ENCODE peak calls at places on chromosomes 12 and 14, in eight cellular contexts. S is A549, J is K562, X is HCT116, R is GM12878, M is IMR-90, O is HepG2, E is SK-N-SH. P is an unnamed sample.

GRCh38 chr14:61337893-61338292 is 16.5 kb downstream of the PRKCH start:
- DNase-seq in S (no peak), J (no peak), X (no peak), R (no peak), M (no peak), O (no peak), E (no peak), P (no peak)

GRCh38 chr12:50151047-50151687 is 16.0 kb downstream of the CERS5 start:
- DNase-seq in S (no peak), J (no peak), X (no peak), R (no peak), M (peak), O (no peak), E (no peak), P (no peak)

GRCh38 chr12:89216141-89216952 is 136.0 kb downstream of the DUSP6 start:
- DNase-seq in S (no peak), J (no peak), X (no peak), R (no peak), M (no peak), O (no peak), E (no peak), P (no peak)

GRCh38 chr14:67411820-67412421 is at the start of gene PLEK2:
- DNase-seq in S (peak), J (no peak), X (peak), R (no peak), M (no peak), O (no peak), E (peak), P (peak)

GRCh38 chr14:104263671-104264358 is 125.4 kb downstream of the KIF26A start:
- DNase-seq in S (no peak), J (no peak), X (no peak), R (no peak), M (no peak), O (no peak), E (no peak), P (no peak)

GRCh38 chr12:127941332-127941731 is 325.6 kb upstream of the TMEM132C start:
- DNase-seq in S (no peak), J (no peak), X (no peak), R (no peak), M (no peak), O (no peak), E (no peak), P (no peak)

GRCh38 chr14:38286481-38286880 is 30.6 kb upstream of the CLEC14A start:
- DNase-seq in S (no peak), J (no peak), X (no peak), R (no peak), M (no peak), O (no peak), E (no peak), P (no peak)

GRCh38 chr12:124767075-124767821 is 96.4 kb downstream of the SCARB1 start:
- DNase-seq in S (peak), J (peak), X (no peak), R (peak), M (peak), O (peak), E (peak), P (no peak)

GRCh38 chr14:50944647-50945413 is 547 bp upstream of the PYGL start:
- DNase-seq in S (peak), J (peak), X (peak), R (no peak), M (peak), O (peak), E (no peak), P (no peak)

DNA sequence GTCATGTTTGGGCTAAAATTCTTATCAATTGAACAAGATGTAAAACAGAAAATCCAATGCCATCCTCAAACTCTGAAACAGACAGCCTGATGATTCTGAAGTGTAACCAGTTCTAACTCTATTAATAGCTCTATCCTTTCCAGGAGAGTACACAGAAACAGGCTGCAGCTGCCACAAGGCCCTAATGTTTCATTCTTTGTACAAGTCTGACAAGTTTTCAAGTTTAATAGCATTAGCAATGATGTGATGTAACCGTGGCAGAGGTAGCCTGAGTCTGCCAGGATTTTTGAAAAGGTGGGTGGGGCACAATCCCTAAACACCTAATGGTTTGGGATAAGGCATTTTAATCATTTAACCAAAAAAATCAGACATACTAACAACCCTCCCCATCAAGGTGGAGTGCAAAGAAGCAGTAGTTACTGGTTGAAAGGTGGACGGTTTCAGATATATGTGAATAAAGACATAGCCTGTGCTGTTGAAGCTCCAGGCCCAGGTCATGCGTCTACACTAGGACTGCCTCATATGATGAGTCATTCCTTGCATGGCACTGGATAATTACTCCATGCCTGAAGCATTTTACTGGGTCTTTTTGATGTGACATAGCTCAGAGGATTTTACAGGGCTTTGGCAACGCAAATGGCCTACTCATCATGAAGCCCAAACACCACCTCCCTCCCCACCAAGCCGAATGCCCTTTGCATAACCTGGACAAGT is 145.1 kb upstream of the GRIP1 start:
- DNase-seq in S (peak), J (no peak), X (no peak), R (no peak), M (no peak), O (no peak), E (no peak), P (no peak)
- TF ChIP-seq RAD21 in S (no peak), J (no peak), X (no peak), R (no peak), M (no peak), O (no peak), E (no peak), P (no peak)

GRCh38 chr12:67034110-67034879 is 234.9 kb upstream of the CAND1 start:
- DNase-seq in S (no peak), J (no peak), X (no peak), R (no peak), M (peak), O (no peak), E (no peak), P (no peak)
- TF ChIP-seq RAD21 in S (no peak), J (no peak), X (no peak), R (no peak), M (no peak), O (no peak), E (no peak), P (no peak)

GRCh38 chr12:91778091-91778819 is 367.4 kb downstream of the BTG1 start:
- DNase-seq in S (no peak), J (no peak), X (peak), R (peak), M (peak), O (no peak), E (no peak), P (no peak)
- TF ChIP-seq RAD21 in S (no peak), J (no peak), X (no peak), R (no peak), M (no peak), O (no peak), E (no peak), P (no peak)

GRCh38 chr14:41922014-41922413 is 315.3 kb downstream of the LRFN5 start:
- DNase-seq in S (no peak), J (no peak), X (no peak), R (no peak), M (no peak), O (no peak), E (no peak), P (no peak)

DNA sequence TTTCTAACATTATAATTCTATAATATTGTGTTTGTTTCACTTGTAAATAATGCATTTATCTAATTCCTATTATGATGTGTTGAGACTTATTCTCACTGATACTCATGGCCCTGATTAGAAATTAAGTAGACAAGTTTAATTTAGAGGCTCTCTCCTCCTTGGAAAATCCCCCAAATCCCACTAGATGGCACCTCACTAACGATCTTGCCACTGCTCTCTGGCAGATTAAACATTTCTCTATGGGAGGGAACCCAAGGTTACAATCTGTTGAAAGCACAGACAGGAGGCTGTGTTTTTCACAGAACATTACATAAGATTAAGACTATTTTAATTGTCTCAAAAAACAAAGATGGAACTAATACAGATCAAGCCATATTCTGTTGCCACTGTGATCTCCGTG is 318.7 kb downstream of the LRFN5 start:
- DNase-seq in S (no peak), J (no peak), X (peak), R (no peak), M (peak), O (peak), E (no peak), P (no peak)
- TF ChIP-seq RAD21 in S (peak), J (no peak), X (peak), R (peak), M (peak), O (no peak), E (no peak), P (peak)

GRCh38 chr12:19095331-19095730 is 34.2 kb upstream of the PLEKHA5 start:
- DNase-seq in S (no peak), J (no peak), X (no peak), R (no peak), M (no peak), O (no peak), E (no peak), P (no peak)

GRCh38 chr12:19093218-19093617 is 36.3 kb upstream of the PLEKHA5 start:
- DNase-seq in S (no peak), J (no peak), X (no peak), R (no peak), M (peak), O (no peak), E (no peak), P (no peak)

DNA sequence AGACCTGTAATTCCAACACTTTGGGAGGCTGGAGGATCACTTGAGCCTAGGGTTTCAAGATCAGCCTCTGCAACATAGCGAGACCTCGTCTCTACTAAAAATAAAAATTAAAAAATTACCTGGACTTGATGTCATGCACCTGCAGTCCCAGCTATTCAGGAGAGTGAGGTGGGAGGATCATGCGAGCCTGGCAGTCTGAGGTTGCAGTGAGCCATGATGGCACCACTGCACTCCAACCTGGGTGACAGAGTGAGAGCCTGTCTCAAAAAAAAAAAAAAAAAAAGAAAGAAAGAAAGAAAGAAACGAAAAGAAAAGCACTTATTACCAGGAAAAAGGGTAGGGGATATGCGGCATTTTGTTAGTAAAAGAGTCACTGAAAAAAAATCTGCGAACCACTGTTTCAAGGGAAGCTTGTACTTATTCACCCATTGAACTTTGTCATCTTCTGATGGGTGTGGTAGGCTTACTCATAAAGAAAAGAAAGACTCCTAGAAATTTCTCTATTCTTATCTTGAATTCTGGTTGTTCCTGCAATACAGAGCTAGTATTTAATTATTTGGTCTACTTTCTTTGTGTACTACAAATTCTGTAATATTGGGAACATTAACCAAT is 33.6 kb upstream of the PLEKHA5 start:
- DNase-seq in S (no peak), J (no peak), X (no peak), R (no peak), M (peak), O (no peak), E (no peak), P (no peak)
- TF ChIP-seq RAD21 in S (no peak), J (no peak), X (no peak), R (no peak), M (no peak), O (no peak), E (no peak), P (no peak)

GRCh38 chr12:13210543-13211190 is 14.1 kb downstream of the EMP1 start:
- DNase-seq in S (no peak), J (no peak), X (no peak), R (no peak), M (no peak), O (no peak), E (no peak), P (no peak)

GRCh38 chr12:13208533-13209278 is 12.2 kb downstream of the EMP1 start:
- DNase-seq in S (peak), J (no peak), X (no peak), R (no peak), M (peak), O (no peak), E (peak), P (no peak)

GRCh38 chr12:13209279-13210021 is 12.9 kb downstream of the EMP1 start:
- DNase-seq in S (no peak), J (no peak), X (no peak), R (no peak), M (no peak), O (no peak), E (no peak), P (no peak)

GRCh38 chr12:13211191-13211858 is 14.8 kb downstream of the EMP1 start:
- DNase-seq in S (no peak), J (no peak), X (no peak), R (no peak), M (peak), O (no peak), E (no peak), P (no peak)

DNA sequence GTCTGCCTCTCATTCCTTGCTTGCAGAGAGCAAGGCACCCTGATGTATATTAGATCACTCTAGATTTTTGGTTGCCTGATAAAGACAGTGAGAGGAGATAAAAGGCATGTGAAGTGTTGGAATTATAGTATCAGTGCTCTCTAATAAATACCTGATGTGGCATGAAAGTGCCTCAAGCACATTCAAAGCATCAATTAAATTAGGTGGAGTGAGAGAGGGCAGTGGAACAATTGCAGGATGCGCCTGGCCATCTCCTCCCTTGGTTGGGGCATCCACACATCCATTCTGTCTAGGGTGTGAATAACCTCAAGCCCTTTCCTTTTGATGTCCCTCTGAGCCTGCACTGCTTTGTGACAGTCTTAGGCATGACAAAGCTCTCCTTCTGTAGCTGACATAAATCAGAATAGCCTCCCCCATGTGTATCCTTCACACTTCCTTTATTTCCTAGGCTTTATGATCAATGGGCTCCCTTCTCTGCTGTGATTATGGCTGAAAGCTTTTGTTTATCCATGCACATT is 13.6 kb downstream of the EMP1 start:
- DNase-seq in S (no peak), J (no peak), X (no peak), R (no peak), M (no peak), O (no peak), E (peak), P (no peak)
- TF ChIP-seq RAD21 in S (no peak), J (no peak), X (no peak), R (no peak), M (no peak), O (no peak), E (no peak), P (no peak)